ENCODE peak calls at places on chromosome 22, in ten cellular contexts. Y is AG10803; G is left kidney; T is activated naive CD4-positive, alpha-beta T cell; J is D721Med; F is mammary epithelial cell; U is thyroid gland; O is heart right ventricle; M is EL; E is Right ventricle myocardium superior. I is an unnamed sample.

GRCh38 chr22:40857309-40857851 is 432 bp downstream of the XPNPEP3 start:
- DNase-seq in Y (no peak), T (no peak), G (no peak), O (no peak), F (peak), E (no peak), J (no peak), U (no peak), M (no peak), I (no peak)

GRCh38 chr22:35891442-35891841 is 137.2 kb downstream of the RBFOX2 start:
- DNase-seq in G (no peak), T (no peak), M (no peak), Y (no peak), J (no peak), O (no peak), F (no peak), U (no peak), E (no peak), I (no peak)

GRCh38 chr22:47320560-47320959 is 558.1 kb downstream of the TBC1D22A start:
- DNase-seq in G (no peak), T (no peak), M (no peak), Y (no peak), F (no peak), J (no peak), U (no peak), O (no peak), E (no peak), I (no peak)

GRCh38 chr22:22404598-22405284 is 103.8 kb downstream of the ZNF280B start:
- DNase-seq in O (no peak), J (no peak), F (no peak), M (no peak), U (no peak), T (no peak), E (no peak), Y (no peak), G (no peak), I (no peak)

GRCh38 chr22:38317237-38317994 is at the start of gene CSNK1E:
- DNase-seq in Y (peak), U (peak), O (peak), M (peak), E (peak), G (peak), F (peak), T (peak), J (peak), I (peak)

GRCh38 chr22:32839776-32840571 is 38.5 kb downstream of the TIMP3 start:
- DNase-seq in U (peak), F (no peak), J (no peak), G (peak), Y (no peak), T (no peak), M (no peak), E (no peak), O (peak), I (no peak)

GRCh38 chr22:44746061-44746789 is 6.2 kb upstream of the ARHGAP8 start:
- DNase-seq in G (peak), U (no peak), E (no peak), T (no peak), O (no peak), F (no peak), M (no peak), Y (no peak), J (no peak), I (no peak)

GRCh38 chr22:37601540-37602442 is 6.8 kb upstream of the GGA1 start:
- DNase-seq in J (no peak), U (no peak), Y (peak), M (peak), E (no peak), O (no peak), G (peak), F (peak), T (no peak), I (no peak)

GRCh38 chr22:36339171-36340065 is 48.3 kb downstream of the MYH9 start:
- DNase-seq in Y (peak), E (no peak), M (peak), U (no peak), J (no peak), G (no peak), O (no peak), F (peak), T (no peak), I (no peak)

GRCh38 chr22:26432619-26433311 is 3.7 kb downstream of the ASPHD2 start:
- DNase-seq in J (no peak), O (no peak), G (no peak), F (no peak), M (no peak), T (no peak), U (no peak), Y (no peak), E (no peak), I (no peak)

GRCh38 chr22:36629320-36629719 is 74.2 kb downstream of the CACNG2 start:
- DNase-seq in U (no peak), J (no peak), Y (no peak), E (no peak), M (no peak), O (no peak), T (no peak), G (peak), F (no peak), I (no peak)

GRCh38 chr22:49814856-49815255 is 12.8 kb downstream of the BRD1 start:
- DNase-seq in O (no peak), U (no peak), T (no peak), Y (no peak), G (no peak), J (no peak), M (no peak), E (no peak), F (no peak), I (no peak)

GRCh38 chr22:49197986-49198704 is 629.5 kb downstream of the BRD1 start:
- DNase-seq in O (no peak), T (no peak), F (no peak), G (peak), M (no peak), E (no peak), Y (no peak), U (no peak), J (no peak), I (no peak)

GRCh38 chr22:19844423-19845368 is 10.0 kb downstream of the GNB1L start:
- DNase-seq in J (no peak), E (peak), T (no peak), O (peak), G (no peak), U (peak), M (peak), Y (peak), F (no peak), I (no peak)

GRCh38 chr22:29979645-29980303 is 96.8 kb downstream of the MTMR3 start:
- DNase-seq in Y (peak), O (no peak), M (no peak), E (no peak), J (no peak), T (no peak), G (no peak), U (no peak), F (no peak), I (no peak)

GRCh38 chr22:33512961-33513360 is 407.3 kb downstream of the LARGE1 start:
- DNase-seq in M (no peak), J (no peak), O (no peak), G (peak), U (no peak), Y (peak), T (no peak), E (no peak), F (no peak), I (no peak)

GRCh38 chr22:35601013-35601580 is 16.0 kb downstream of the MB start:
- DNase-seq in J (no peak), G (no peak), T (no peak), U (no peak), M (no peak), F (no peak), E (no peak), O (no peak), Y (no peak), I (no peak)

GRCh38 chr22:50011447-50012200 is 941 bp downstream of the IL17REL start:
- DNase-seq in E (peak), M (no peak), T (no peak), J (no peak), F (no peak), G (no peak), O (no peak), U (no peak), Y (no peak), I (no peak)

GRCh38 chr22:37282385-37282677 is at the start of gene CYTH4:
- DNase-seq in G (no peak), M (no peak), O (peak), T (peak), U (peak), Y (no peak), F (peak), J (no peak), E (peak), I (no peak)

GRCh38 chr22:38299758-38300157 is 17.5 kb downstream of the CSNK1E start:
- DNase-seq in F (no peak), Y (no peak), O (no peak), J (no peak), U (peak), T (no peak), G (no peak), M (no peak), E (no peak), I (no peak)

GRCh38 chr22:33640900-33641299 is 279.4 kb downstream of the LARGE1 start:
- DNase-seq in Y (no peak), O (no peak), T (no peak), F (no peak), J (no peak), E (no peak), M (no peak), U (no peak), G (no peak), I (no peak)

GRCh38 chr22:23065495-23066122 is 4.7 kb upstream of the GNAZ start:
- DNase-seq in E (peak), U (no peak), O (peak), F (no peak), M (no peak), J (no peak), G (no peak), T (no peak), Y (no peak), I (no peak)

GRCh38 chr22:39364646-39365405 is 15.0 kb downstream of the SYNGR1 start:
- DNase-seq in M (peak), E (no peak), F (no peak), Y (peak), O (no peak), J (no peak), G (peak), T (no peak), U (no peak), I (no peak)

GRCh38 chr22:25167082-25167481 is 32.6 kb upstream of the CRYBB3 start:
- DNase-seq in U (no peak), J (no peak), O (no peak), Y (no peak), G (no peak), E (no peak), T (no peak), M (peak), F (no peak), I (no peak)

GRCh38 chr22:49091451-49091850 is 736.2 kb downstream of the BRD1 start:
- DNase-seq in T (no peak), F (no peak), O (no peak), U (no peak), G (no peak), E (no peak), Y (no peak), M (no peak), J (no peak), I (no peak)

GRCh38 chr22:35454416-35455054 is 54.6 kb downstream of the MCM5 start:
- DNase-seq in Y (no peak), E (peak), O (peak), J (no peak), M (no peak), T (no peak), U (no peak), F (no peak), G (peak), I (no peak)

GRCh38 chr22:45351956-45352355 is 42.2 kb downstream of the FAM118A start:
- DNase-seq in M (no peak), J (no peak), G (no peak), O (no peak), T (no peak), E (no peak), Y (no peak), U (no peak), F (peak), I (no peak)

GRCh38 chr22:39997939-39998726 is 3.4 kb downstream of the FAM83F start:
- DNase-seq in Y (no peak), T (no peak), E (peak), U (peak), J (no peak), O (peak), M (peak), G (peak), F (peak), I (no peak)

GRCh38 chr22:48175721-48176120 is 1413.3 kb downstream of the TBC1D22A start:
- DNase-seq in F (no peak), E (no peak), Y (no peak), U (no peak), M (no peak), T (no peak), J (no peak), O (no peak), G (no peak), I (no peak)

GRCh38 chr22:20973634-20974286 is 6.7 kb downstream of the AIFM3 start:
- DNase-seq in O (no peak), J (no peak), T (no peak), F (no peak), G (no peak), Y (no peak), U (no peak), M (no peak), E (no peak), I (no peak)

GRCh38 chr22:46142548-46143490 is 7.5 kb upstream of the PPARA start:
- DNase-seq in U (peak), T (no peak), Y (no peak), E (no peak), G (no peak), M (no peak), F (no peak), O (no peak), J (no peak), I (no peak)

GRCh38 chr22:27919943-27920755 is 1.1 kb upstream of the PITPNB start:
- DNase-seq in E (no peak), U (peak), J (no peak), F (peak), T (no peak), Y (peak), G (peak), M (peak), O (peak), I (peak)

GRCh38 chr22:38981005-38981658 is 1.0 kb upstream of the APOBEC3B start:
- DNase-seq in U (peak), Y (peak), J (no peak), G (peak), O (no peak), T (no peak), M (peak), F (peak), E (no peak), I (no peak)

GRCh38 chr22:26584010-26584409 is 5.9 kb downstream of the TPST2 start:
- DNase-seq in G (no peak), T (no peak), J (no peak), O (no peak), F (no peak), M (no peak), U (no peak), E (no peak), Y (no peak), I (no peak)

GRCh38 chr22:28815729-28816128 is 15.4 kb upstream of the XBP1 start:
- DNase-seq in F (no peak), E (no peak), T (no peak), M (no peak), J (no peak), O (no peak), U (peak), Y (no peak), G (no peak), I (no peak)